ENCODE peak calls at places on chromosomes 6 and 20, in four cellular contexts. One of them, this sample, is unnamed.

GRCh38 chr6:42453649-42454427 is 2.1 kb upstream of the TRERF1 start:
- DNase-seq in pancreas: peak; percentile 37
- DNase-seq in cardiac fibroblast: no peak
- DNase-seq in SK-N-SH: peak; percentile 43
- DNase-seq in this sample: peak; percentile 61

GRCh38 chr6:132919476-132919875 is 105.1 kb downstream of the RPS12 start:
- DNase-seq in SK-N-SH: no peak
- DNase-seq in cardiac fibroblast: peak; percentile 96
- DNase-seq in pancreas: peak; percentile 54
- DNase-seq in this sample: peak; percentile 89

GRCh38 chr6:82270791-82271392 is 23.3 kb upstream of the IBTK start:
- DNase-seq in SK-N-SH: peak; percentile 39
- DNase-seq in cardiac fibroblast: peak; percentile 54
- DNase-seq in pancreas: no peak
- DNase-seq in this sample: peak; percentile 53

GRCh38 chr6:113315068-113315467 is 542.1 kb upstream of the MARCKS start:
- DNase-seq in SK-N-SH: no peak
- DNase-seq in pancreas: no peak
- DNase-seq in cardiac fibroblast: no peak
- DNase-seq in this sample: no peak

GRCh38 chr20:23085415-23086055 is 589 bp downstream of the CD93 start:
- DNase-seq in pancreas: no peak
- DNase-seq in SK-N-SH: no peak
- DNase-seq in cardiac fibroblast: no peak
- DNase-seq in this sample: no peak

GRCh38 chr6:111782887-111783286 is 90.4 kb downstream of the FYN start:
- DNase-seq in SK-N-SH: no peak
- DNase-seq in pancreas: no peak
- DNase-seq in cardiac fibroblast: no peak
- DNase-seq in this sample: no peak

GRCh38 chr6:170225852-170226417 is 64.9 kb downstream of the DLL1 start:
- DNase-seq in pancreas: peak; percentile 89
- DNase-seq in SK-N-SH: no peak
- DNase-seq in cardiac fibroblast: no peak
- DNase-seq in this sample: no peak

GRCh38 chr20:2756056-2756611 is 44.3 kb downstream of the CPXM1 start:
- DNase-seq in SK-N-SH: peak; percentile 85
- DNase-seq in pancreas: no peak
- DNase-seq in cardiac fibroblast: peak; percentile 78
- DNase-seq in this sample: peak; percentile 35

GRCh38 chr20:57361517-57361916 is 10.5 kb downstream of the RAE1 start:
- DNase-seq in pancreas: no peak
- DNase-seq in SK-N-SH: no peak
- DNase-seq in cardiac fibroblast: peak; percentile 71
- DNase-seq in this sample: peak; percentile 84

GRCh38 chr20:61684583-61685235 is 381.0 kb downstream of the TAF4 start:
- DNase-seq in pancreas: no peak
- DNase-seq in cardiac fibroblast: no peak
- DNase-seq in SK-N-SH: no peak
- DNase-seq in this sample: no peak

GRCh38 chr6:149046164-149046821 is 271.2 kb upstream of the TAB2 start:
- DNase-seq in SK-N-SH: no peak
- DNase-seq in pancreas: no peak
- DNase-seq in cardiac fibroblast: no peak
- DNase-seq in this sample: no peak

GRCh38 chr20:6140947-6141346 is 18.1 kb upstream of the FERMT1 start:
- DNase-seq in cardiac fibroblast: no peak
- DNase-seq in SK-N-SH: peak; percentile 22
- DNase-seq in pancreas: no peak
- DNase-seq in this sample: no peak

GRCh38 chr6:30684386-30685156 is 1.9 kb downstream of the PPP1R18 start:
- DNase-seq in SK-N-SH: peak; percentile 45
- DNase-seq in cardiac fibroblast: peak; percentile 47
- DNase-seq in pancreas: no peak
- DNase-seq in this sample: peak; percentile 31

GRCh38 chr20:34989118-34989517 is 33.5 kb downstream of the MYH7B start:
- DNase-seq in SK-N-SH: no peak
- DNase-seq in cardiac fibroblast: no peak
- DNase-seq in pancreas: no peak
- DNase-seq in this sample: no peak

GRCh38 chr6:145960918-145961604 is 3.1 kb downstream of the SHPRH start:
- DNase-seq in cardiac fibroblast: peak; percentile 95
- DNase-seq in SK-N-SH: no peak
- DNase-seq in pancreas: no peak
- DNase-seq in this sample: peak; percentile 78

GRCh38 chr20:3658708-3659491 is 4.3 kb downstream of the GFRA4 start:
- DNase-seq in pancreas: no peak
- DNase-seq in SK-N-SH: no peak
- DNase-seq in cardiac fibroblast: no peak
- DNase-seq in this sample: no peak

GRCh38 chr6:87606199-87606598 is 16.3 kb downstream of the ORC3 start:
- DNase-seq in SK-N-SH: no peak
- DNase-seq in pancreas: no peak
- DNase-seq in cardiac fibroblast: no peak
- DNase-seq in this sample: no peak

GRCh38 chr20:16501236-16501635 is 72.0 kb downstream of the KIF16B start:
- DNase-seq in SK-N-SH: no peak
- DNase-seq in pancreas: no peak
- DNase-seq in cardiac fibroblast: no peak
- DNase-seq in this sample: peak; percentile 33

GRCh38 chr6:73532288-73532687 is 11.5 kb upstream of the EEF1A1 start:
- DNase-seq in cardiac fibroblast: no peak
- DNase-seq in pancreas: no peak
- DNase-seq in SK-N-SH: no peak
- DNase-seq in this sample: no peak

GRCh38 chr20:61847420-61847748 is 218.3 kb downstream of the TAF4 start:
- DNase-seq in pancreas: no peak
- DNase-seq in SK-N-SH: no peak
- DNase-seq in cardiac fibroblast: no peak
- DNase-seq in this sample: no peak

GRCh38 chr6:144215402-144215931 is 65.2 kb downstream of the STX11 start:
- DNase-seq in SK-N-SH: peak; percentile 41
- DNase-seq in cardiac fibroblast: peak; percentile 33
- DNase-seq in pancreas: peak; percentile 31
- DNase-seq in this sample: peak; percentile 56

GRCh38 chr6:88785478-88785877 is 177.9 kb downstream of the RNGTT start:
- DNase-seq in cardiac fibroblast: peak; percentile 21
- DNase-seq in SK-N-SH: no peak
- DNase-seq in pancreas: no peak
- DNase-seq in this sample: peak; percentile 15

GRCh38 chr6:155444120-155444917 is 11.3 kb downstream of the NOX3 start:
- DNase-seq in cardiac fibroblast: no peak
- DNase-seq in SK-N-SH: no peak
- DNase-seq in pancreas: no peak
- DNase-seq in this sample: peak; percentile 15

GRCh38 chr20:6644818-6645620 is 122.5 kb upstream of the BMP2 start:
- DNase-seq in cardiac fibroblast: no peak
- DNase-seq in pancreas: no peak
- DNase-seq in SK-N-SH: no peak
- DNase-seq in this sample: no peak

GRCh38 chr6:33315753-33316602 is 1.6 kb downstream of the ZBTB22 start:
- DNase-seq in cardiac fibroblast: no peak
- DNase-seq in SK-N-SH: peak; percentile 4
- DNase-seq in pancreas: peak; percentile 40
- DNase-seq in this sample: no peak

GRCh38 chr6:67642582-67642981 is 992.5 kb upstream of the ADGRB3 start:
- DNase-seq in SK-N-SH: no peak
- DNase-seq in pancreas: no peak
- DNase-seq in cardiac fibroblast: no peak
- DNase-seq in this sample: no peak

GRCh38 chr6:131015630-131016263 is 47.3 kb downstream of the EPB41L2 start:
- DNase-seq in SK-N-SH: no peak
- DNase-seq in pancreas: no peak
- DNase-seq in cardiac fibroblast: peak; percentile 79
- DNase-seq in this sample: peak; percentile 79

GRCh38 chr20:38523697-38524096 is 51.1 kb downstream of the RALGAPB start:
- DNase-seq in cardiac fibroblast: peak; percentile 22
- DNase-seq in SK-N-SH: no peak
- DNase-seq in pancreas: no peak
- DNase-seq in this sample: peak; percentile 47

GRCh38 chr6:128209771-128210170 is 308.9 kb upstream of the THEMIS start:
- DNase-seq in pancreas: no peak
- DNase-seq in SK-N-SH: no peak
- DNase-seq in cardiac fibroblast: peak; percentile 77
- DNase-seq in this sample: peak; percentile 79

GRCh38 chr6:150037526-150038201 is 12.3 kb upstream of the RAET1L start:
- DNase-seq in cardiac fibroblast: no peak
- DNase-seq in SK-N-SH: no peak
- DNase-seq in pancreas: no peak
- DNase-seq in this sample: no peak

GRCh38 chr6:111750147-111750546 is 123.1 kb downstream of the FYN start:
- DNase-seq in pancreas: no peak
- DNase-seq in cardiac fibroblast: no peak
- DNase-seq in SK-N-SH: no peak
- DNase-seq in this sample: no peak

GRCh38 chr6:152979116-152979515 is 3.7 kb downstream of the FBXO5 start:
- DNase-seq in SK-N-SH: no peak
- DNase-seq in pancreas: no peak
- DNase-seq in cardiac fibroblast: no peak
- DNase-seq in this sample: no peak

GRCh38 chr6:84652356-84653026 is 111.9 kb downstream of the TBX18 start:
- DNase-seq in pancreas: no peak
- DNase-seq in cardiac fibroblast: peak; percentile 95
- DNase-seq in SK-N-SH: no peak
- DNase-seq in this sample: peak; percentile 91

GRCh38 chr6:157774153-157775135 is 48.6 kb upstream of the SNX9 start:
- DNase-seq in pancreas: no peak
- DNase-seq in cardiac fibroblast: peak; percentile 35
- DNase-seq in SK-N-SH: peak; percentile 50
- DNase-seq in this sample: no peak

GRCh38 chr20:62320581-62321354 is 18.0 kb downstream of the ADRM1 start:
- DNase-seq in cardiac fibroblast: no peak
- DNase-seq in SK-N-SH: peak; percentile 82
- DNase-seq in pancreas: no peak
- DNase-seq in this sample: no peak

GRCh38 chr6:46637145-46637544 is 15.5 kb downstream of the CYP39A1 start:
- DNase-seq in pancreas: no peak
- DNase-seq in SK-N-SH: no peak
- DNase-seq in cardiac fibroblast: peak; percentile 40
- DNase-seq in this sample: peak; percentile 89